ENCODE peak calls at places on chromosomes 6 and 20, in five cellular contexts. Q is GDM1, I is heart left ventricle, P is RKO, D is nucleus accumbens. A is an unnamed sample.

GRCh38 chr6:125748534-125749111 is 809 bp upstream of the HEY2 start:
- DNase-seq in I (no peak), Q (no peak), P (no peak), D (no peak), A (no peak)

GRCh38 chr20:47392015-47392720 is 35.7 kb upstream of the ZMYND8 start:
- DNase-seq in D (no peak), I (no peak), Q (peak; percentile 26), P (peak; percentile 98), A (no peak)

GRCh38 chr6:53326372-53327016 is 22.3 kb downstream of the ELOVL5 start:
- DNase-seq in D (no peak), P (peak; percentile 9), Q (no peak), I (peak; percentile 40), A (peak; percentile 30)

GRCh38 chr6:34810936-34811632 is 19.2 kb downstream of the BLTP3A start:
- DNase-seq in I (no peak), D (no peak), P (no peak), Q (no peak), A (no peak)

GRCh38 chr20:35607003-35607735 is 8.5 kb upstream of the SPAG4 start:
- DNase-seq in D (no peak), I (no peak), P (no peak), Q (no peak), A (no peak)

GRCh38 chr6:33139596-33140206 is 52.6 kb downstream of the COL11A2 start:
- DNase-seq in D (no peak), Q (no peak), I (no peak), P (no peak), A (no peak)

GRCh38 chr6:43215066-43215465 is 14.2 kb downstream of the DNPH1 start:
- DNase-seq in D (no peak), I (no peak), Q (no peak), P (no peak), A (no peak)

GRCh38 chr6:84062519-84063154 is 29.1 kb downstream of the MRAP2 start:
- DNase-seq in D (no peak), Q (no peak), P (no peak), I (no peak), A (no peak)

GRCh38 chr6:5671604-5672559 is 334.8 kb downstream of the NRN1 start:
- DNase-seq in P (no peak), I (no peak), D (no peak), Q (no peak), A (peak; percentile 51)

GRCh38 chr6:52736145-52736544 is 27.1 kb downstream of the GSTA2 start:
- DNase-seq in Q (no peak), P (no peak), D (no peak), I (no peak), A (no peak)

GRCh38 chr20:48923149-48923718 is 1.7 kb downstream of the ARFGEF2 start:
- DNase-seq in I (no peak), P (no peak), Q (no peak), D (no peak), A (no peak)

GRCh38 chr6:127939442-127940066 is 38.7 kb upstream of the THEMIS start:
- DNase-seq in I (no peak), D (no peak), P (peak; percentile 11), Q (no peak), A (no peak)

A was measured in uterus.